ENCODE peak calls at places on chromosomes 4 and X, in four cellular contexts. One of them, this sample, is unnamed.

GRCh38 chr4:20356565-20356964 is 104.9 kb downstream of the SLIT2 start:
- DNase-seq in GM04504: no peak
- DNase-seq in amniotic stem cell: no peak
- DNase-seq in H7: no peak
- DNase-seq in this sample: peak; percentile 43

GRCh38 chr4:100317032-100317864 is 127.0 kb upstream of the DDIT4L start:
- DNase-seq in GM04504: no peak
- DNase-seq in amniotic stem cell: no peak
- DNase-seq in H7: no peak
- DNase-seq in this sample: peak; percentile 38

GRCh38 chr4:132333723-132334045 is 815.4 kb upstream of the PCDH10 start:
- DNase-seq in GM04504: peak; percentile 28
- DNase-seq in amniotic stem cell: peak; percentile 26
- DNase-seq in H7: no peak
- DNase-seq in this sample: peak; percentile 86

GRCh38 chrX:130401415-130402210 is at the start of gene RBMX2:
- DNase-seq in GM04504: peak; percentile 28
- DNase-seq in amniotic stem cell: peak; percentile 2
- DNase-seq in H7: peak; percentile 98
- DNase-seq in this sample: peak; percentile 75

GRCh38 chrX:65017464-65017863 is 41.2 kb upstream of the ZC4H2 start:
- DNase-seq in GM04504: no peak
- DNase-seq in amniotic stem cell: no peak
- DNase-seq in H7: no peak
- DNase-seq in this sample: no peak

GRCh38 chrX:11272290-11272689 is 20.9 kb upstream of the AMELX start:
- DNase-seq in GM04504: no peak
- DNase-seq in amniotic stem cell: no peak
- DNase-seq in H7: no peak
- DNase-seq in this sample: no peak

GRCh38 chr4:42412251-42412650 is 15.0 kb downstream of the SHISA3 start:
- DNase-seq in GM04504: peak; percentile 17
- DNase-seq in amniotic stem cell: no peak
- DNase-seq in H7: no peak
- DNase-seq in this sample: peak; percentile 83

GRCh38 chr4:186485621-186486062 is 69.7 kb downstream of the MTNR1A start:
- DNase-seq in GM04504: no peak
- DNase-seq in amniotic stem cell: no peak
- DNase-seq in H7: peak; percentile 60
- DNase-seq in this sample: no peak

GRCh38 chrX:47515941-47516649 is 33.1 kb upstream of the ZNF41 start:
- DNase-seq in GM04504: peak; percentile 24
- DNase-seq in amniotic stem cell: no peak
- DNase-seq in H7: no peak
- DNase-seq in this sample: peak; percentile 68

This sample was measured in choroid plexus epithelial cell.